ENCODE peak calls at places on chromosomes 13 and 19, in four cellular contexts. U, O, W and Y are unnamed samples. For H3K4me1, the result is how much of the 10 kb centered on the place peaks cover.

GRCh38 chr13:84662503-84662902 is 780.2 kb upstream of the SLITRK1 start:
- DNase-seq in O (no peak), W (no peak), U (no peak), Y (no peak)

GRCh38 chr13:53822136-53822535 is 793.5 kb downstream of the OLFM4 start:
- DNase-seq in O (no peak), W (no peak), U (no peak), Y (no peak)

GRCh38 chr19:33055718-33056117 is 9.0 kb downstream of the RHPN2 start:
- DNase-seq in W (no peak), U (no peak), O (no peak), Y (peak)

GRCh38 chr13:30025351-30025750 is 174.9 kb upstream of the UBL3 start:
- DNase-seq in U (no peak), W (no peak), O (no peak), Y (no peak)

GRCh38 chr13:33144358-33144784 is 128.1 kb downstream of the KL start:
- DNase-seq in O (no peak), W (no peak), U (no peak), Y (no peak)

GRCh38 chr13:106597190-106597589 is 29.3 kb upstream of the ARGLU1 start:
- DNase-seq in O (no peak), W (peak), U (no peak), Y (no peak)

GRCh38 chr13:43473437-43473836 is 313.3 kb downstream of the ENOX1 start:
- DNase-seq in W (peak), O (no peak), U (peak), Y (no peak)

GRCh38 chr13:44382635-44383145 is 9.1 kb downstream of the SERP2 start:
- DNase-seq in W (no peak), O (no peak), U (no peak), Y (peak)

GRCh38 chr19:1271528-1272422 is 2.6 kb downstream of the CIRBP start:
- DNase-seq in W (no peak), O (no peak), U (no peak), Y (no peak)

GRCh38 chr19:1272423-1273262 is 2.7 kb upstream of the FAM174C start:
- DNase-seq in O (no peak), U (no peak), W (no peak), Y (no peak)

GRCh38 chr19:1274852-1275259 is 474 bp upstream of the FAM174C start:
- DNase-seq in O (peak), U (peak), W (no peak), Y (peak)

GRCh38 chr19:1274081-1274851 is 1.1 kb upstream of the FAM174C start:
- DNase-seq in U (no peak), O (no peak), W (no peak), Y (peak)

GRCh38 chr19:1273263-1274041 is 1.9 kb upstream of the FAM174C start:
- DNase-seq in U (no peak), W (no peak), O (no peak), Y (no peak)
- H3K4me1 ChIP-seq in U (under half), W (half or more), O (under half), Y (under half)

GRCh38 chr13:111175948-111176347 is 60.8 kb downstream of the ARHGEF7 start:
- DNase-seq in W (no peak), O (no peak), U (no peak), Y (no peak)

GRCh38 chr13:111178417-111178816 is 63.3 kb downstream of the ARHGEF7 start:
- DNase-seq in O (no peak), W (no peak), U (no peak), Y (no peak)

GRCh38 chr13:111176421-111176820 is 61.3 kb downstream of the ARHGEF7 start:
- DNase-seq in U (no peak), W (no peak), O (no peak), Y (no peak)

GRCh38 chr13:111177081-111177711 is 62.1 kb downstream of the ARHGEF7 start:
- DNase-seq in W (peak), U (no peak), O (no peak), Y (no peak)

GRCh38 chr13:111177803-111178389 is 62.8 kb downstream of the ARHGEF7 start:
- DNase-seq in W (no peak), O (no peak), U (no peak), Y (no peak)
- H3K4me1 ChIP-seq in W (under half), O (under half), U (under half), Y (under half)

GRCh38 chr13:41966671-41967070 is 5.8 kb upstream of the VWA8 start:
- DNase-seq in U (no peak), O (no peak), W (no peak), Y (no peak)
- H3K4me1 ChIP-seq in U (under half), O (under half), W (under half), Y (under half)

DNA sequence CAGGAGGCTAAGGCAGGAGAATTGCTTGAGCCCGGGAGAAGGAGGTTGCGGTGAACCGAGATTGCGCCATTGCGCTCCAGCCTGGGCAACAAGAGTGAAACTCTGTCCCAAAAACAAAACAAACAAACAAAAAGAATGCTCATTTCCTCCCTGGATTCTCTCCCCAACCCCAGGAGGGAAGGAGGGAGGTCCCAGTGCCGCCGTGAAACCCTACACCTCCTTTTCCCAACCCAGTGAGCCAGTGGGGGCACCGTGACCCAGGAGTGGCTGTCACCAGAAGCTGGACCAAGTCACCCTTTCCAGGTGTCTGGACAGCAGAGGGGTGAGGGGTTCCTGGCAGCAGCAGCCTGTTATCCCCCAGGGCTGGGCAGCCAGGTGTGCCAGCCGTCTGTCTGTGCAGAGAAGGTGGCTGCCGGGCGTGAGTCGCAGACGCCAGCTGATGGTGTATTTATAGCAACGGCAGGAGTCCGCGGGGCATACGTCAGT is 23.5 kb downstream of the NFIC start:
- DNase-seq in U (no peak), O (peak), W (no peak), Y (peak)
- H3K4me1 ChIP-seq in U (under half), O (under half), W (half or more), Y (under half)

GRCh38 chr13:64662887-64663593 is 2567.1 kb downstream of the PCDH9 start:
- DNase-seq in W (no peak), U (no peak), O (no peak), Y (no peak)
- H3K4me1 ChIP-seq in W (under half), U (under half), O (under half), Y (under half)

GRCh38 chr13:112072531-112073244 is 5.7 kb downstream of the SOX1 start:
- DNase-seq in O (peak), W (peak), U (no peak), Y (peak)

GRCh38 chr13:112069063-112069726 is 2.2 kb downstream of the SOX1 start:
- DNase-seq in U (no peak), W (no peak), O (no peak), Y (no peak)

GRCh38 chr13:112069727-112070300 is 2.9 kb downstream of the SOX1 start:
- DNase-seq in W (no peak), O (no peak), U (no peak), Y (peak)

GRCh38 chr13:112071902-112072530 is 5.1 kb downstream of the SOX1 start:
- DNase-seq in O (no peak), U (no peak), W (no peak), Y (no peak)

GRCh38 chr13:112071011-112071901 is 4.3 kb downstream of the SOX1 start:
- DNase-seq in U (no peak), O (no peak), W (no peak), Y (no peak)
- H3K4me1 ChIP-seq in U (under half), O (under half), W (under half), Y (under half)

GRCh38 chr19:8459095-8459494 is 14.3 kb downstream of the HNRNPM start:
- DNase-seq in O (no peak), W (no peak), U (no peak), Y (no peak)
- H3K4me1 ChIP-seq in O (under half), W (half or more), U (under half), Y (under half)

GRCh38 chr19:50724522-50725217 is 1.5 kb downstream of the CLEC11A start:
- DNase-seq in U (peak), W (peak), O (peak), Y (peak)
- H3K4me1 ChIP-seq in U (under half), W (under half), O (under half), Y (under half)